ENCODE peak calls at places on chromosomes 5 and 9, in four cellular contexts. One of them, this sample, is unnamed.

GRCh38 chr9:34256104-34256503 is 73.0 kb downstream of the KIF24 start:
- DNase-seq in AG10803: no peak
- DNase-seq in HFF-Myc: no peak
- DNase-seq in SK-N-SH: peak; percentile 35
- DNase-seq in this sample: no peak

GRCh38 chr5:158431369-158432029 is 572.6 kb upstream of the CLINT1 start:
- DNase-seq in AG10803: peak; percentile 84
- DNase-seq in SK-N-SH: no peak
- DNase-seq in HFF-Myc: no peak
- DNase-seq in this sample: no peak

GRCh38 chr5:155554500-155554899 is 540.9 kb downstream of the KIF4B start:
- DNase-seq in SK-N-SH: no peak
- DNase-seq in HFF-Myc: no peak
- DNase-seq in AG10803: no peak
- DNase-seq in this sample: no peak

GRCh38 chr9:93262537-93263310 is 78.8 kb downstream of the WNK2 start:
- DNase-seq in SK-N-SH: peak; percentile 22
- DNase-seq in HFF-Myc: no peak
- DNase-seq in AG10803: no peak
- DNase-seq in this sample: no peak

GRCh38 chr5:105953616-105954015 is 1717.1 kb downstream of the EFNA5 start:
- DNase-seq in AG10803: no peak
- DNase-seq in SK-N-SH: no peak
- DNase-seq in HFF-Myc: no peak
- DNase-seq in this sample: no peak

GRCh38 chr9:31030741-31031202 is 1353.7 kb upstream of the ACO1 start:
- DNase-seq in HFF-Myc: no peak
- DNase-seq in AG10803: no peak
- DNase-seq in SK-N-SH: no peak
- DNase-seq in this sample: no peak

GRCh38 chr5:170338933-170339779 is 41.6 kb upstream of the LCP2 start:
- DNase-seq in AG10803: no peak
- DNase-seq in SK-N-SH: no peak
- DNase-seq in HFF-Myc: no peak
- DNase-seq in this sample: no peak

GRCh38 chr5:79074641-79075040 is 5.1 kb downstream of the BHMT2 start:
- DNase-seq in HFF-Myc: peak; percentile 45
- DNase-seq in SK-N-SH: no peak
- DNase-seq in AG10803: peak; percentile 55
- DNase-seq in this sample: peak; percentile 10

GRCh38 chr9:94868462-94868861 is 142.0 kb downstream of the AOPEP start:
- DNase-seq in HFF-Myc: no peak
- DNase-seq in SK-N-SH: no peak
- DNase-seq in AG10803: no peak
- DNase-seq in this sample: no peak

GRCh38 chr9:131237931-131238401 is 38.3 kb downstream of the FAM78A start:
- DNase-seq in SK-N-SH: no peak
- DNase-seq in AG10803: peak; percentile 90
- DNase-seq in HFF-Myc: peak; percentile 16
- DNase-seq in this sample: peak; percentile 49

GRCh38 chr9:110444911-110445310 is 107.2 kb upstream of the TXNDC8 start:
- DNase-seq in SK-N-SH: no peak
- DNase-seq in HFF-Myc: no peak
- DNase-seq in AG10803: peak; percentile 93
- DNase-seq in this sample: peak; percentile 26

GRCh38 chr5:119363936-119364335 is 8.1 kb downstream of the TNFAIP8 start:
- DNase-seq in AG10803: no peak
- DNase-seq in HFF-Myc: no peak
- DNase-seq in SK-N-SH: no peak
- DNase-seq in this sample: no peak

GRCh38 chr9:129234491-129234890 is 56.4 kb upstream of the IER5L start:
- DNase-seq in AG10803: no peak
- DNase-seq in HFF-Myc: no peak
- DNase-seq in SK-N-SH: no peak
- DNase-seq in this sample: no peak

GRCh38 chr9:84996716-84997115 is 327.2 kb downstream of the NTRK2 start:
- DNase-seq in HFF-Myc: no peak
- DNase-seq in SK-N-SH: no peak
- DNase-seq in AG10803: no peak
- DNase-seq in this sample: no peak

GRCh38 chr5:6788439-6788838 is 75.2 kb downstream of the TENT4A start:
- DNase-seq in HFF-Myc: no peak
- DNase-seq in SK-N-SH: no peak
- DNase-seq in AG10803: no peak
- DNase-seq in this sample: no peak

GRCh38 chr5:95835682-95836405 is 13.3 kb upstream of the GLRX start:
- DNase-seq in AG10803: no peak
- DNase-seq in SK-N-SH: no peak
- DNase-seq in HFF-Myc: no peak
- DNase-seq in this sample: no peak

GRCh38 chr9:33443047-33443446 is 4.3 kb downstream of the AQP3 start:
- DNase-seq in SK-N-SH: no peak
- DNase-seq in HFF-Myc: no peak
- DNase-seq in AG10803: no peak
- DNase-seq in this sample: no peak

GRCh38 chr9:29297592-29297991 is 1724.3 kb upstream of the C9orf72 start:
- DNase-seq in AG10803: no peak
- DNase-seq in SK-N-SH: no peak
- DNase-seq in HFF-Myc: no peak
- DNase-seq in this sample: no peak

GRCh38 chr9:89153618-89154017 is 25.0 kb downstream of the SHC3 start:
- DNase-seq in SK-N-SH: no peak
- DNase-seq in HFF-Myc: peak; percentile 39
- DNase-seq in AG10803: peak; percentile 69
- DNase-seq in this sample: no peak

GRCh38 chr5:125348221-125348692 is 601.8 kb upstream of the ZNF608 start:
- DNase-seq in AG10803: peak; percentile 47
- DNase-seq in SK-N-SH: no peak
- DNase-seq in HFF-Myc: no peak
- DNase-seq in this sample: no peak

GRCh38 chr9:129552064-129552463 is 68.8 kb downstream of the C9orf50 start:
- DNase-seq in AG10803: no peak
- DNase-seq in SK-N-SH: no peak
- DNase-seq in HFF-Myc: no peak
- DNase-seq in this sample: no peak

GRCh38 chr9:81379655-81380054 is 309.7 kb downstream of the TLE1 start:
- DNase-seq in HFF-Myc: no peak
- DNase-seq in AG10803: peak; percentile 14
- DNase-seq in SK-N-SH: no peak
- DNase-seq in this sample: no peak

GRCh38 chr9:94805585-94805984 is 79.1 kb downstream of the AOPEP start:
- DNase-seq in HFF-Myc: peak; percentile 45
- DNase-seq in AG10803: peak; percentile 98
- DNase-seq in SK-N-SH: peak; percentile 35
- DNase-seq in this sample: peak; percentile 88

GRCh38 chr5:143024227-143024920 is 254.2 kb downstream of the ARHGAP26 start:
- DNase-seq in SK-N-SH: no peak
- DNase-seq in HFF-Myc: no peak
- DNase-seq in AG10803: no peak
- DNase-seq in this sample: no peak

GRCh38 chr5:130385619-130386018 is 481.4 kb downstream of the CHSY3 start:
- DNase-seq in HFF-Myc: no peak
- DNase-seq in AG10803: no peak
- DNase-seq in SK-N-SH: no peak
- DNase-seq in this sample: no peak

GRCh38 chr5:162593881-162594280 is 526.3 kb downstream of the GABRG2 start:
- DNase-seq in SK-N-SH: peak; percentile 9
- DNase-seq in AG10803: no peak
- DNase-seq in HFF-Myc: no peak
- DNase-seq in this sample: no peak

GRCh38 chr5:172958268-172959046 is 767 bp upstream of the RPL26L1 start:
- DNase-seq in AG10803: peak; percentile 62
- DNase-seq in SK-N-SH: peak; percentile 95
- DNase-seq in HFF-Myc: no peak
- DNase-seq in this sample: no peak

GRCh38 chr5:982377-983237 is 26.0 kb upstream of the NKD2 start:
- DNase-seq in HFF-Myc: no peak
- DNase-seq in SK-N-SH: peak; percentile 63
- DNase-seq in AG10803: no peak
- DNase-seq in this sample: no peak

GRCh38 chr9:76302947-76303550 is 91.2 kb downstream of the RFK start:
- DNase-seq in HFF-Myc: no peak
- DNase-seq in AG10803: peak; percentile 69
- DNase-seq in SK-N-SH: peak; percentile 47
- DNase-seq in this sample: peak; percentile 39

DNA sequence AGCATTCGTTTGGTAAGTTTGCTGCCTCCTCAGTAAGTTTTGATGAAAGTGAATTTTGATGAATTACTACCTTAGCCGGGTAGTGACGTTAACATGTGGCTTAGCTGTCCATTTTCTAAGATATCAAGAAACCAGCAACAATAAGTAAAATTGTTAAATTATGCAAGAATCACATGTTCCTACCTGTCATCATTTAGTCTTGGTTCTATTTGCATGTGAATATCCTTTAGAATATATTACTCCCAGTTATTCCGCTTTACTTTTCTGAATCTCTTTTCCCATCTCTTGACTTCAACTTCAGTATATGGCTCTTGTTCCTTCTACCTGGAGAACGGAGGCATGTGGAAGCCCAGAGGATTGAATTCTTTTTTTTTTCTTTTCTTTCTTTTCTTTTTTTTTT is 59.4 kb downstream of the DOCK8 start:
- DNase-seq in HFF-Myc: no peak
- DNase-seq in SK-N-SH: no peak
- DNase-seq in AG10803: no peak
- DNase-seq in this sample: no peak
- H3K4me3 ChIP-seq in HFF-Myc: no peak overlapping the region
- H3K4me3 ChIP-seq in SK-N-SH: no peak overlapping the region
- H3K4me3 ChIP-seq in AG10803: no peak overlapping the region
- H3K4me3 ChIP-seq in this sample: no peak overlapping the region

GRCh38 chr5:120604898-120605297 is 140.8 kb downstream of the PRR16 start:
- DNase-seq in AG10803: peak; percentile 99
- DNase-seq in HFF-Myc: peak; percentile 83
- DNase-seq in SK-N-SH: no peak
- DNase-seq in this sample: peak; percentile 81

GRCh38 chr5:120609570-120609969 is 145.5 kb downstream of the PRR16 start:
- DNase-seq in AG10803: no peak
- DNase-seq in SK-N-SH: no peak
- DNase-seq in HFF-Myc: no peak
- DNase-seq in this sample: no peak

GRCh38 chr5:120600639-120601038 is 136.5 kb downstream of the PRR16 start:
- DNase-seq in AG10803: no peak
- DNase-seq in SK-N-SH: no peak
- DNase-seq in HFF-Myc: no peak
- DNase-seq in this sample: no peak

GRCh38 chr5:120610145-120610544 is 146.0 kb downstream of the PRR16 start:
- DNase-seq in SK-N-SH: no peak
- DNase-seq in HFF-Myc: no peak
- DNase-seq in AG10803: no peak
- DNase-seq in this sample: no peak

DNA sequence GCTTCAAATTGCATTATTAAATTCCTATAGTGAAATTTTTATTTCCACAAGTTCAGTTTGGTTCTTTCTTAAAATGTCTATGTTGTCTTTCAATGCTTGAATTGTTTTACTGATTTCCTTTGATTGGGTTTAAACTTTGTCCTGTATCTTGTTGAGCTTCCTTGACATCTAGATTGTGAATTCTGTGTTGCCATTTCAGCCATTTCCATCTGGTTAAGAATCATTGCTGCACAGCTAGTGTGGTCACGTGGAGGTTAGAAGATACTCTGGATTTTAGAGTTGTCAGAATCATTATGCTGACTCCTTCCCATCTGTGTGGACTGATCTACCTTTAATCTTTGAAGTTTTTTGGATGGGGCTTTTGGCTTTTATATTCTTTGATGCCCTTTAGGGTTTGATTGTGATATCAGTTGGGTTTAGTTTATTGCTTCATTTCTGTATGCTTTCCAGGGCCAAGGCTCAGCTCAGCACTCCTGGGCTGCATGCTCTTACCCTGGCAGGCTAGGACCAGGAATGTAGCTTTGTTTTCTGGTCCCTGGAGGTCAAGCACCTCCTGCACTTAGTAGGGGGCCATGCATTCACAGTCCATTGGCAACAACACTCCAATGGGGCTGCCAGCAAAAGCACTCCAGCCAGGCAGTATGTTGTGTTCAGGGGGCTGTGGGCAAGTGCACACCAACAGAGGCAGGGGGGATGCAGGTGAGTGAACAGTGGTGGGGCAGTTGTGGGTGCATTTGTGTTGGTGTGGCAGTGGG is 141.4 kb downstream of the PRR16 start:
- DNase-seq in SK-N-SH: no peak
- DNase-seq in HFF-Myc: no peak
- DNase-seq in AG10803: peak; percentile 48
- DNase-seq in this sample: no peak
- TF ChIP-seq CTCF in SK-N-SH: no peak
- TF ChIP-seq CTCF in HFF-Myc: no peak
- TF ChIP-seq CTCF in AG10803: no peak
- TF ChIP-seq CTCF in this sample: no peak

GRCh38 chr9:38224941-38225340 is 155.9 kb upstream of the SHB start:
- DNase-seq in SK-N-SH: no peak
- DNase-seq in HFF-Myc: no peak
- DNase-seq in AG10803: no peak
- DNase-seq in this sample: no peak

GRCh38 chr9:38228331-38229122 is 159.5 kb upstream of the SHB start:
- DNase-seq in HFF-Myc: no peak
- DNase-seq in AG10803: no peak
- DNase-seq in SK-N-SH: peak; percentile 63
- DNase-seq in this sample: no peak

GRCh38 chr9:38227656-38228055 is 158.6 kb upstream of the SHB start:
- DNase-seq in HFF-Myc: no peak
- DNase-seq in SK-N-SH: peak; percentile 57
- DNase-seq in AG10803: no peak
- DNase-seq in this sample: no peak

GRCh38 chr9:38227061-38227540 is 158.1 kb upstream of the SHB start:
- DNase-seq in HFF-Myc: peak; percentile 45
- DNase-seq in SK-N-SH: peak; percentile 75
- DNase-seq in AG10803: peak; percentile 53
- DNase-seq in this sample: peak; percentile 80

DNA sequence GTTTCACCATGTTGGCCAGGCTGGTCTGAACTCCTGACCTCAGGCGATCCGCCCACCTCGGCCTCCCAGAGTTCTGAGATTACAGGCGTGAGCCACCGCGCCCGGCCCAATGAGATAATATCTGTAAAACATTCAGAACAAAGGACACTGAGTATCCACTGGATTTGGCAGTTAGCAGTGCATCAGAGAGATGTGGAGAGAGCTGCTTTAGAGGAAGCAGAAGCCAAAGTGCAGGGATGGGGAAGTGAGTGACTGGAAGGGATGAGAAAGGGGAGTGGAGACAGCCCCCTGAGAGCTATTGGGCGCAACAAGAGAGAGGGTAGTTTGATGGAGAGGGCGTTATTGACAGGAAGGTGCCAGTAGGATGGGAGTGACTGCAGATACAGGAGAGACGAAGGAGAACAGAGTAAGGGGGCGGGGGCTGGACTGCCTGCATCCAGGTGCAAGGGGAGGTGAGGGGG is 157.5 kb upstream of the SHB start:
- DNase-seq in SK-N-SH: no peak
- DNase-seq in HFF-Myc: no peak
- DNase-seq in AG10803: no peak
- DNase-seq in this sample: no peak
- H3K4me3 ChIP-seq in SK-N-SH: no peak overlapping the region
- H3K4me3 ChIP-seq in HFF-Myc: no peak overlapping the region
- H3K4me3 ChIP-seq in AG10803: no peak overlapping the region
- H3K4me3 ChIP-seq in this sample: peak overlapping the region; percentile 36

GRCh38 chr5:69019665-69020064 is 74.1 kb upstream of the SLC30A5 start:
- DNase-seq in AG10803: no peak
- DNase-seq in SK-N-SH: no peak
- DNase-seq in HFF-Myc: peak; percentile 51
- DNase-seq in this sample: no peak

GRCh38 chr5:69029292-69029691 is 64.5 kb upstream of the SLC30A5 start:
- DNase-seq in SK-N-SH: no peak
- DNase-seq in HFF-Myc: no peak
- DNase-seq in AG10803: no peak
- DNase-seq in this sample: no peak

GRCh38 chr5:69024241-69024651 is 69.6 kb upstream of the SLC30A5 start:
- DNase-seq in HFF-Myc: peak; percentile 27
- DNase-seq in SK-N-SH: peak; percentile 68
- DNase-seq in AG10803: peak; percentile 28
- DNase-seq in this sample: no peak
- TF ChIP-seq CTCF in HFF-Myc: peak; percentile 72
- TF ChIP-seq CTCF in SK-N-SH: peak; percentile 68
- TF ChIP-seq CTCF in AG10803: peak; percentile 55
- TF ChIP-seq CTCF in this sample: peak; percentile 60

This sample was measured in AG04450.